ENCODE peak calls at places on chromosome 5, in five cellular contexts. N, W, Z, H and V are unnamed samples.

GRCh38 chr5:146284016-146284415 is 54.6 kb upstream of the POU4F3 start:
- DNase-seq in W (no peak), Z (no peak), N (no peak), H (no peak), V (no peak)

GRCh38 chr5:34556514-34556782 is 99.7 kb upstream of the RAI14 start:
- DNase-seq in Z (no peak), H (no peak), N (no peak), W (no peak), V (no peak)

GRCh38 chr5:54646285-54647101 is 128.9 kb downstream of the SNX18 start:
- DNase-seq in Z (peak), N (peak), W (peak), H (peak), V (peak)

GRCh38 chr5:43627028-43627427 is 24.0 kb downstream of the NNT start:
- DNase-seq in N (no peak), H (peak), W (peak), Z (no peak), V (peak)

GRCh38 chr5:14208071-14209021 is 65.2 kb downstream of the TRIO start:
- DNase-seq in N (no peak), W (no peak), Z (no peak), H (peak), V (no peak)

GRCh38 chr5:112995764-112996618 is 19.4 kb downstream of the DCP2 start:
- DNase-seq in W (peak), Z (peak), H (peak), N (peak), V (peak)

GRCh38 chr5:172556971-172557461 is 84.0 kb upstream of the NEURL1B start:
- DNase-seq in Z (no peak), N (no peak), W (no peak), H (no peak), V (peak)

GRCh38 chr5:23727271-23727670 is 219.9 kb downstream of the PRDM9 start:
- DNase-seq in N (no peak), H (no peak), Z (no peak), W (no peak), V (no peak)

GRCh38 chr5:95846554-95847260 is 24.2 kb upstream of the GLRX start:
- DNase-seq in H (peak), N (peak), Z (no peak), W (no peak), V (peak)

GRCh38 chr5:13917061-13917460 is 27.4 kb downstream of the DNAH5 start:
- DNase-seq in Z (no peak), W (no peak), H (no peak), N (no peak), V (no peak)

GRCh38 chr5:146828385-146828784 is 50.2 kb downstream of the PPP2R2B start:
- DNase-seq in W (peak), N (no peak), Z (no peak), H (no peak), V (no peak)

GRCh38 chr5:101174981-101175380 is 271.9 kb upstream of the ST8SIA4 start:
- DNase-seq in H (no peak), N (no peak), W (no peak), Z (no peak), V (no peak)

GRCh38 chr5:175873090-175873454 is 1.7 kb downstream of the CPLX2 start:
- DNase-seq in W (no peak), Z (peak), N (peak), H (no peak), V (no peak)

GRCh38 chr5:165631235-165631634 is 2125.8 kb downstream of the MAT2B start:
- DNase-seq in W (no peak), N (no peak), H (no peak), Z (no peak), V (no peak)

GRCh38 chr5:31407921-31408714 is 123.8 kb downstream of the DROSHA start:
- DNase-seq in Z (no peak), N (no peak), W (no peak), H (no peak), V (no peak)

GRCh38 chr5:24428345-24428744 is 216.4 kb downstream of the CDH10 start:
- DNase-seq in W (no peak), N (no peak), Z (no peak), H (no peak), V (no peak)

GRCh38 chr5:161847896-161848510 is at the start of gene GABRA1:
- DNase-seq in W (peak), Z (no peak), N (no peak), H (no peak), V (peak)

GRCh38 chr5:132489871-132490483 is 596 bp downstream of the IRF1 start:
- DNase-seq in H (peak), N (no peak), W (no peak), Z (peak), V (no peak)

GRCh38 chr5:118111956-118112355 is 876.4 kb downstream of the DTWD2 start:
- DNase-seq in Z (no peak), H (no peak), N (no peak), W (no peak), V (no peak)

GRCh38 chr5:79255786-79256557 is 20.0 kb downstream of the JMY start:
- DNase-seq in Z (no peak), H (no peak), N (no peak), W (no peak), V (no peak)

GRCh38 chr5:80181618-80182211 is 74.1 kb downstream of the SERINC5 start:
- DNase-seq in H (no peak), W (no peak), N (no peak), Z (peak), V (no peak)

GRCh38 chr5:149177911-149178565 is 36.7 kb downstream of the ABLIM3 start:
- DNase-seq in H (no peak), Z (no peak), N (no peak), W (peak), V (no peak)

GRCh38 chr5:157739388-157740045 is 4.0 kb upstream of the LSM11 start:
- DNase-seq in N (no peak), H (no peak), Z (no peak), W (no peak), V (no peak)

GRCh38 chr5:104170906-104171305 is 608.3 kb upstream of the NUDT12 start:
- DNase-seq in H (no peak), Z (no peak), W (no peak), N (no peak), V (no peak)

GRCh38 chr5:135026645-135027317 is 7.2 kb downstream of the PITX1 start:
- DNase-seq in Z (peak), H (no peak), N (no peak), W (no peak), V (no peak)

GRCh38 chr5:30808996-30809395 is 384.5 kb upstream of the CDH6 start:
- DNase-seq in W (no peak), H (no peak), N (no peak), Z (no peak), V (no peak)

GRCh38 chr5:144794922-144795321 is 624.2 kb downstream of the KCTD16 start:
- DNase-seq in N (no peak), W (no peak), H (no peak), Z (no peak), V (no peak)

GRCh38 chr5:168238422-168238821 is 53.0 kb upstream of the WWC1 start:
- DNase-seq in W (no peak), N (no peak), H (no peak), Z (no peak), V (no peak)

GRCh38 chr5:35860686-35861085 is 4.0 kb downstream of the IL7R start:
- DNase-seq in Z (no peak), W (no peak), H (peak), N (no peak), V (no peak)

GRCh38 chr5:5340206-5340729 is 82.2 kb upstream of the ICE1 start:
- DNase-seq in W (no peak), Z (no peak), H (peak), N (no peak), V (no peak)

GRCh38 chr5:91219803-91220371 is 163.2 kb downstream of the ARRDC3 start:
- DNase-seq in W (no peak), H (peak), N (peak), Z (no peak), V (peak)

GRCh38 chr5:121919091-121919490 is 42.7 kb upstream of the SRFBP1 start:
- DNase-seq in W (no peak), Z (no peak), N (no peak), H (no peak), V (no peak)

GRCh38 chr5:172453986-172454354 is 355 bp downstream of the SH3PXD2B start:
- DNase-seq in N (no peak), Z (no peak), W (no peak), H (no peak), V (no peak)

GRCh38 chr5:122413722-122414121 is 101.7 kb downstream of the SNCAIP start:
- DNase-seq in Z (no peak), W (no peak), H (no peak), N (no peak), V (no peak)